ENCODE peak calls at places on chromosomes 3 and 15, in eight cellular contexts. Y is NCI-H1092; A is HTR-8/SVneo; W is H54; T is thyroid gland; U is activated naive CD4-positive, alpha-beta T cell treated with Interleukin-2 at 50 U/mL for 16 hours; L is activated CD4-positive, alpha-beta T cell treated with anti-CD3 and anti-CD28 coated beads, Interleukin-2, amount 50 U/mL, for 48 hours; E is psoas muscle. G is an unnamed sample.

GRCh38 chr3:167837430-167837829 is 101.9 kb downstream of the SERPINI1 start:
- DNase-seq in E (no peak), W (no peak), Y (no peak), L (no peak), T (no peak), A (no peak), U (no peak), G (peak; percentile 74)

GRCh38 chr15:87387681-87388240 is 868.8 kb downstream of the NTRK3 start:
- DNase-seq in Y (no peak), A (no peak), T (no peak), E (no peak), W (no peak), U (no peak), L (no peak), G (no peak)

GRCh38 chr3:55750525-55750924 is 263.4 kb upstream of the WNT5A start:
- DNase-seq in T (peak; percentile 86), L (no peak), W (no peak), A (peak; percentile 75), U (no peak), Y (no peak), E (no peak), G (no peak)

GRCh38 chr15:94029495-94029894 is 201.9 kb upstream of the MCTP2 start:
- DNase-seq in W (no peak), Y (no peak), T (no peak), L (no peak), A (no peak), U (no peak), E (no peak), G (no peak)

GRCh38 chr3:117059054-117059989 is 349.7 kb downstream of the TUSC7 start:
- DNase-seq in U (no peak), Y (peak; percentile 59), E (no peak), A (no peak), T (no peak), L (no peak), W (no peak), G (peak; percentile 72)

GRCh38 chr3:89155811-89156210 is 48.4 kb downstream of the EPHA3 start:
- DNase-seq in L (no peak), U (no peak), Y (no peak), T (no peak), A (no peak), E (no peak), W (no peak), G (no peak)

GRCh38 chr3:125515421-125515820 is 4.6 kb downstream of the SNX4 start:
- DNase-seq in Y (no peak), U (no peak), T (no peak), L (no peak), E (no peak), A (no peak), W (no peak), G (no peak)

GRCh38 chr3:124620600-124621063 is 109.6 kb upstream of the UMPS start:
- DNase-seq in Y (no peak), E (no peak), T (no peak), A (peak; percentile 37), W (peak; percentile 30), U (no peak), L (peak; percentile 29), G (peak; percentile 94)